ENCODE peak calls at places on chromosomes 7 and 10, in six cellular contexts. I is progenitor cell of endocrine pancreas; U is pancreas; M is IMR-90; R is activated CD8-positive, alpha-beta T cell treated with anti-CD3 and anti-CD28 coated beads for 36 hours; S is cardiac fibroblast. Z is an unnamed sample.

GRCh38 chr7:47965456-47965855 is 14.0 kb downstream of the HUS1 start:
- DNase-seq in M (no peak), U (no peak), R (no peak), S (no peak), I (no peak), Z (no peak)

GRCh38 chr10:80382989-80383388 is 25.4 kb upstream of the PRXL2A start:
- DNase-seq in R (peak), I (no peak), U (no peak), S (peak), M (peak), Z (peak)

GRCh38 chr10:97923476-97923875 is 73.8 kb downstream of the GOLGA7B start:
- DNase-seq in S (no peak), I (no peak), R (no peak), U (no peak), M (no peak), Z (no peak)

GRCh38 chr10:98338318-98338717 is 70.3 kb upstream of the LOXL4 start:
- DNase-seq in I (no peak), U (no peak), M (peak), S (peak), R (no peak), Z (no peak)

GRCh38 chr7:13139436-13139835 is 452.0 kb downstream of the ARL4A start:
- DNase-seq in I (no peak), S (no peak), M (no peak), U (no peak), R (no peak), Z (no peak)

GRCh38 chr10:86658751-86659150 is 4.4 kb downstream of the OPN4 start:
- DNase-seq in U (no peak), S (no peak), R (no peak), M (no peak), I (no peak), Z (no peak)

GRCh38 chr10:130022071-130022470 is 58.0 kb upstream of the EBF3 start:
- DNase-seq in M (no peak), R (no peak), S (no peak), U (no peak), I (no peak), Z (no peak)

GRCh38 chr10:121862624-121863023 is 65.2 kb downstream of the ATE1 start:
- DNase-seq in U (no peak), S (no peak), M (no peak), R (no peak), I (no peak), Z (no peak)

GRCh38 chr7:80740778-80741545 is 102.5 kb downstream of the CD36 start:
- DNase-seq in I (no peak), U (no peak), R (no peak), M (peak), S (peak), Z (no peak)

GRCh38 chr7:44999245-45000095 is 531 bp upstream of the CCM2 start:
- DNase-seq in M (peak), U (peak), R (peak), S (peak), I (peak), Z (peak)
- TF ChIP-seq CTCF in M (no peak), U (no peak), R (no peak), S (no peak), I (peak), Z (no peak)

GRCh38 chr10:25555865-25556264 is 378.2 kb upstream of the MYO3A start:
- DNase-seq in R (no peak), I (no peak), U (no peak), M (no peak), S (no peak), Z (no peak)
- TF ChIP-seq CTCF in R (no peak), I (peak), U (no peak), M (no peak), S (no peak), Z (no peak)

GRCh38 chr10:116026315-116026714 is 246.7 kb downstream of the GFRA1 start:
- DNase-seq in R (no peak), U (no peak), I (no peak), S (no peak), M (no peak), Z (no peak)
- TF ChIP-seq CTCF in R (no peak), U (no peak), I (no peak), S (no peak), M (no peak), Z (no peak)

GRCh38 chr7:132641238-132641637 is 65.0 kb upstream of the PLXNA4 start:
- DNase-seq in M (no peak), I (no peak), S (no peak), U (no peak), R (no peak), Z (no peak)

GRCh38 chr7:132647311-132647710 is 71.0 kb upstream of the PLXNA4 start:
- DNase-seq in M (no peak), I (no peak), R (no peak), S (no peak), U (no peak), Z (no peak)

GRCh38 chr7:132639983-132640382 is 63.7 kb upstream of the PLXNA4 start:
- DNase-seq in R (no peak), I (no peak), U (no peak), S (no peak), M (no peak), Z (no peak)

GRCh38 chr7:132646064-132646463 is 69.8 kb upstream of the PLXNA4 start:
- DNase-seq in S (peak), U (no peak), I (no peak), M (no peak), R (no peak), Z (no peak)

DNA sequence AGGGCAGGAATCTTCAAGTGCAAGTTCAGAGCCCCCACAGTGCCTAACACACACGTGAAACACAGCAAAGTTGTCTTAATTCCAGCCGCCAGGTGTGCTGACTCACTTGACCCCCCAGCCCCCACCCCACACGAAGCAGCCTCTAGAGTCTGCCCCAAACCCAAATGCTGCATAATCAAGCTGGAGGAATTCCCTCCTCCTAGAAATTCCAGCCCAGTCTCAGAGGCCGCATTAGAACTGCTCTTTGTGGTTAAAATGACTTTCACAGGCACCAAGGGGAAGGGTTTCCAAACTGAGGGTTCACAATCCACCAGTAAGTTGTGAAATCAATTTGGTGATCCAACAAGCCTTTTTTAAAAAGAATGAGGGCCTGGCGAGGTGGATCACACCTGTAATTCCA is 67.0 kb upstream of the PLXNA4 start:
- DNase-seq in U (no peak), S (no peak), M (no peak), I (no peak), R (no peak), Z (no peak)
- TF ChIP-seq CTCF in U (no peak), S (no peak), M (no peak), I (no peak), R (no peak), Z (no peak)

Z was measured in GM13976.